ENCODE peak calls at places on chromosomes 12 and 14, in ten cellular contexts. E is endothelial cell; I is tibial artery; J is epithelial cell of proximal tubule; L is spleen; R is activated T-cell treated with anti-CD3 and anti-CD28 coated beads for 48 hours; G is stimulated activated CD4-positive, alpha-beta T cell treated with anti-CD3 and anti-CD28 coated beads, Interleukin-2, amount 100 ng/mL, for 48 hours; C is HT-29; Q is Daoy; B is NCI-H1105. V is an unnamed sample.

GRCh38 chr12:39314547-39314946 is 128.4 kb downstream of the KIF21A start:
- DNase-seq in R (no peak), B (no peak), J (no peak), G (no peak), Q (no peak), E (no peak), C (no peak), I (no peak), L (no peak), V (no peak)

GRCh38 chr14:50321009-50321660 is 9.0 kb downstream of the DMAC2L start:
- DNase-seq in J (peak), E (peak), C (peak), I (peak), G (peak), Q (peak), R (peak), B (peak), L (no peak), V (peak)

GRCh38 chr14:61147369-61147897 is 133.7 kb downstream of the TMEM30B start:
- DNase-seq in B (peak), C (no peak), Q (peak), L (no peak), I (no peak), R (no peak), G (no peak), E (no peak), J (no peak), V (no peak)

GRCh38 chr12:7171854-7172253 is 17.6 kb upstream of the PEX5 start:
- DNase-seq in Q (no peak), R (no peak), L (no peak), J (no peak), G (no peak), I (no peak), B (no peak), C (no peak), E (no peak), V (no peak)

GRCh38 chr14:93475471-93475870 is 44.7 kb downstream of the UNC79 start:
- DNase-seq in B (no peak), Q (no peak), R (no peak), L (no peak), C (no peak), G (no peak), E (no peak), I (no peak), J (no peak), V (no peak)

GRCh38 chr12:89768586-89769482 is 60.2 kb upstream of the ATP2B1 start:
- DNase-seq in J (peak), I (no peak), L (no peak), G (no peak), C (peak), Q (peak), E (no peak), B (no peak), R (peak), V (peak)

GRCh38 chr12:126727656-126728055 is 1539.3 kb upstream of the TMEM132C start:
- DNase-seq in L (no peak), I (no peak), G (no peak), J (no peak), B (no peak), E (no peak), R (no peak), Q (no peak), C (no peak), V (no peak)

GRCh38 chr12:96078281-96078761 is 42.9 kb upstream of the LTA4H start:
- DNase-seq in R (no peak), Q (no peak), J (no peak), L (peak), C (no peak), I (no peak), G (no peak), B (no peak), E (no peak), V (no peak)

GRCh38 chr12:93022603-93023340 is 93.7 kb upstream of the EEA1 start:
- DNase-seq in R (no peak), Q (peak), I (no peak), G (no peak), C (peak), L (no peak), B (no peak), J (no peak), E (no peak), V (no peak)

GRCh38 chr12:132448453-132448800 is 41.5 kb upstream of the FBRSL1 start:
- DNase-seq in B (no peak), L (no peak), E (no peak), R (no peak), G (no peak), Q (no peak), J (no peak), I (peak), C (no peak), V (no peak)

GRCh38 chr12:79444089-79444488 is 246.7 kb downstream of the PAWR start:
- DNase-seq in L (no peak), I (no peak), C (no peak), B (no peak), J (no peak), R (no peak), G (no peak), E (no peak), Q (peak), V (no peak)

GRCh38 chr14:69270795-69271708 is 11.1 kb downstream of the GALNT16 start:
- DNase-seq in Q (peak), L (no peak), E (no peak), I (no peak), C (no peak), R (no peak), B (no peak), J (no peak), G (no peak), V (no peak)

GRCh38 chr14:32201816-32202467 is at the start of gene RNU6-7:
- DNase-seq in J (no peak), Q (peak), I (no peak), C (no peak), L (peak), B (peak), R (peak), E (peak), G (no peak), V (no peak)

GRCh38 chr12:57762463-57762862 is 4.4 kb downstream of the CYP27B1 start:
- DNase-seq in Q (no peak), L (no peak), B (no peak), J (no peak), I (no peak), C (no peak), G (no peak), E (no peak), R (no peak), V (no peak)

GRCh38 chr14:105588236-105588860 is 62.0 kb downstream of the TMEM121 start:
- DNase-seq in B (no peak), J (no peak), I (no peak), R (no peak), Q (no peak), L (peak), C (no peak), E (no peak), G (no peak), V (no peak)

GRCh38 chr14:67331368-67332125 is 28.1 kb downstream of the ATP6V1D start:
- DNase-seq in Q (no peak), I (no peak), R (no peak), C (no peak), L (no peak), J (no peak), B (no peak), G (no peak), E (no peak), V (peak)

GRCh38 chr14:89429206-89430091 is 12.4 kb upstream of the FOXN3 start:
- DNase-seq in B (peak), R (peak), C (no peak), J (no peak), Q (peak), I (no peak), L (no peak), G (peak), E (no peak), V (no peak)

GRCh38 chr14:85125331-85125730 is 404.6 kb upstream of the FLRT2 start:
- DNase-seq in G (no peak), E (no peak), J (no peak), B (no peak), L (no peak), I (no peak), C (no peak), Q (no peak), R (no peak), V (no peak)

GRCh38 chr12:110244829-110245228 is 36.2 kb upstream of the ATP2A2 start:
- DNase-seq in R (no peak), E (no peak), L (no peak), C (no peak), Q (no peak), J (no peak), G (no peak), I (no peak), B (no peak), V (no peak)

GRCh38 chr12:115934877-115935276 is 342.6 kb downstream of the MED13L start:
- DNase-seq in C (no peak), B (no peak), G (no peak), Q (no peak), I (no peak), R (no peak), E (no peak), L (no peak), J (no peak), V (no peak)

GRCh38 chr12:102883204-102883799 is 33.7 kb downstream of the PAH start:
- DNase-seq in C (peak), J (no peak), L (no peak), B (peak), E (peak), I (peak), R (peak), G (peak), Q (peak), V (peak)

GRCh38 chr12:48446372-48446771 is 26.0 kb upstream of the ANP32D start:
- DNase-seq in C (no peak), Q (no peak), I (no peak), R (no peak), L (no peak), G (no peak), E (no peak), J (no peak), B (no peak), V (no peak)

GRCh38 chr14:21055473-21056117 is 2.0 kb upstream of the RNASE8 start:
- DNase-seq in G (no peak), J (no peak), L (no peak), Q (no peak), I (no peak), E (no peak), C (peak), B (no peak), R (no peak), V (no peak)

GRCh38 chr12:121334513-121335343 is 17.5 kb downstream of the ANAPC5 start:
- DNase-seq in B (peak), Q (peak), J (peak), E (peak), G (no peak), I (no peak), R (no peak), L (no peak), C (peak), V (peak)

GRCh38 chr12:128969480-128970055 is 116.3 kb downstream of the GLT1D1 start:
- DNase-seq in R (peak), E (peak), Q (peak), I (no peak), L (no peak), G (no peak), C (no peak), B (peak), J (no peak), V (no peak)

GRCh38 chr14:56532546-56532945 is 47.1 kb upstream of the TMEM260 start:
- DNase-seq in R (no peak), Q (no peak), J (no peak), C (no peak), B (no peak), G (no peak), E (no peak), L (no peak), I (no peak), V (no peak)

GRCh38 chr12:125360540-125360939 is 295.3 kb downstream of the AACS start:
- DNase-seq in J (no peak), E (no peak), B (no peak), G (no peak), R (no peak), C (no peak), I (no peak), L (no peak), Q (no peak), V (no peak)